ENCODE peak calls at places on chromosomes 12 and 14, in four cellular contexts. O, D, E and H are unnamed samples.

GRCh38 chr12:27109339-27110023 is 27.1 kb upstream of the C12orf71 start:
- DNase-seq in O (no peak), D (no peak), E (no peak), H (no peak)

GRCh38 chr14:55347040-55347439 is 64.6 kb downstream of the ATG14 start:
- DNase-seq in O (no peak), D (no peak), E (no peak), H (no peak)

GRCh38 chr12:105025890-105026289 is 39.8 kb downstream of the NOPCHAP1 start:
- DNase-seq in O (peak; percentile 79), D (no peak), E (no peak), H (no peak)

GRCh38 chr14:75198291-75198933 is 22.0 kb upstream of the TMED10 start:
- DNase-seq in O (no peak), D (no peak), E (no peak), H (no peak)

GRCh38 chr14:58746261-58746660 is 108.5 kb downstream of the DACT1 start:
- DNase-seq in O (peak; percentile 92), D (no peak), E (no peak), H (no peak)

GRCh38 chr14:36976571-36977023 is 195.8 kb downstream of the SLC25A21 start:
- DNase-seq in O (peak; percentile 37), D (no peak), E (no peak), H (peak; percentile 92)

GRCh38 chr12:48184549-48184922 is 1.1 kb downstream of the CCDC184 start:
- DNase-seq in O (no peak), D (no peak), E (no peak), H (no peak)

GRCh38 chr12:115638753-115639666 is 638.5 kb downstream of the MED13L start:
- DNase-seq in O (no peak), D (no peak), E (no peak), H (no peak)

GRCh38 chr12:104802198-104802597 is 155.9 kb downstream of the SLC41A2 start:
- DNase-seq in O (no peak), D (no peak), E (no peak), H (no peak)

GRCh38 chr14:34931206-34931605 is 51.6 kb upstream of the SRP54 start:
- DNase-seq in O (peak; percentile 11), D (no peak), E (peak; percentile 9), H (no peak)

GRCh38 chr12:77231548-77231947 is 166.2 kb upstream of the E2F7 start:
- DNase-seq in O (peak; percentile 55), D (no peak), E (no peak), H (no peak)

GRCh38 chr12:30188602-30189326 is 405.0 kb upstream of the TMTC1 start:
- DNase-seq in O (no peak), D (no peak), E (no peak), H (no peak)

GRCh38 chr12:46187023-46187422 is 81.8 kb downstream of the SLC38A1 start:
- DNase-seq in O (peak; percentile 93), D (no peak), E (no peak), H (no peak)

GRCh38 chr12:68259318-68259940 is 6.0 kb upstream of the IL22 start:
- DNase-seq in O (peak; percentile 92), D (no peak), E (peak; percentile 24), H (no peak)

GRCh38 chr14:22338381-22338780 is 250.6 kb downstream of the DAD1 start:
- DNase-seq in O (no peak), D (no peak), E (no peak), H (no peak)

GRCh38 chr12:105402366-105402765 is 71.9 kb downstream of the C12orf75 start:
- DNase-seq in O (no peak), D (no peak), E (no peak), H (no peak)

GRCh38 chr14:61584258-61584657 is 111.1 kb upstream of the HIF1A start:
- DNase-seq in O (peak; percentile 92), D (no peak), E (no peak), H (no peak)

GRCh38 chr14:64726585-64726890 is 22.3 kb downstream of the PLEKHG3 start:
- DNase-seq in O (peak; percentile 60), D (no peak), E (no peak), H (no peak)

GRCh38 chr14:46432516-46432915 is 219.1 kb downstream of the RPL10L start:
- DNase-seq in O (no peak), D (no peak), E (no peak), H (no peak)

GRCh38 chr12:124515981-124516380 is 51.4 kb downstream of the NCOR2 start:
- DNase-seq in O (no peak), D (no peak), E (no peak), H (no peak)

GRCh38 chr12:16281157-16281556 is 3.7 kb upstream of the SLC15A5 start:
- DNase-seq in O (no peak), D (no peak), E (no peak), H (no peak)

GRCh38 chr12:66596189-66596588 is 82.7 kb downstream of the GRIP1 start:
- DNase-seq in O (peak; percentile 7), D (no peak), E (no peak), H (no peak)

GRCh38 chr12:132437252-132438138 is 52.5 kb upstream of the FBRSL1 start:
- DNase-seq in O (no peak), D (no peak), E (no peak), H (no peak)

GRCh38 chr14:51651388-51652167 is at the start of gene FRMD6:
- DNase-seq in O (peak; percentile 90), D (peak; percentile 44), E (peak; percentile 26), H (peak; percentile 88)

GRCh38 chr12:91274886-91275285 is 92.3 kb upstream of the DCN start:
- DNase-seq in O (peak; percentile 84), D (no peak), E (no peak), H (no peak)

GRCh38 chr14:73728106-73729014 is 14.2 kb upstream of the PNMA1 start:
- DNase-seq in O (peak; percentile 63), D (peak; percentile 79), E (no peak), H (peak; percentile 89)

GRCh38 chr12:124386661-124387509 is 92.0 kb downstream of the RFLNA start:
- DNase-seq in O (no peak), D (no peak), E (no peak), H (no peak)

GRCh38 chr14:90505531-90505930 is 108.7 kb downstream of the CALM1 start:
- DNase-seq in O (no peak), D (no peak), E (no peak), H (no peak)

GRCh38 chr12:20631711-20632110 is 63.4 kb upstream of the SLCO1C1 start:
- DNase-seq in O (no peak), D (no peak), E (no peak), H (no peak)

GRCh38 chr12:112969547-112970306 is 8.6 kb upstream of the OAS2 start:
- DNase-seq in O (no peak), D (no peak), E (no peak), H (no peak)

GRCh38 chr14:96629558-96630222 is 127.5 kb downstream of the PAPOLA start:
- DNase-seq in O (no peak), D (no peak), E (no peak), H (no peak)

GRCh38 chr12:88944403-88944802 is 364.1 kb upstream of the KITLG start:
- DNase-seq in O (peak; percentile 60), D (no peak), E (no peak), H (no peak)

GRCh38 chr12:24232531-24232930 is 283.1 kb upstream of the SOX5 start:
- DNase-seq in O (no peak), D (no peak), E (no peak), H (no peak)

GRCh38 chr12:24228980-24229730 is 279.7 kb upstream of the SOX5 start:
- DNase-seq in O (peak; percentile 28), D (no peak), E (no peak), H (no peak)

GRCh38 chr12:24231298-24231697 is 281.8 kb upstream of the SOX5 start:
- DNase-seq in O (no peak), D (no peak), E (peak; percentile 32), H (no peak)

GRCh38 chr12:24228371-24228770 is 278.9 kb upstream of the SOX5 start:
- DNase-seq in O (no peak), D (no peak), E (no peak), H (no peak)

DNA sequence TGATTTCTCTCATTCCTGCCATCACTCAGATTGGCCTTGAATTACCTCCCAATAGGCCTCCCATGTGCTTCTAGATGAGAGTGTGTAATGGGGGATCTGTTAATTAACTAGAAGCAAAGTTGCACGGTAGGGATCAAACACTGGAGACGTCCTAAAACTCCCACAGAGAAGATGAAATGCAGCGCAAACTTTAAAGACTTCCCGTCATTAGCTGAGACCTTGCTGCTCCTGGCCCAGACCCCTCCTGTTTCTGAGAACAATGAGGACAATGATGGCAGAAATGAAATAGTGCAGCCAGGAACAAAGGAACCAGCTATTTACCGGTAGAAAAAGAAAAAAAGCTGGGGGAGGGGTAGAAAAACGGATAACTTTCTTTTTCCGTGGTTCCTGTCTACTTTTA is 280.6 kb upstream of the SOX5 start:
- DNase-seq in O (no peak), D (no peak), E (no peak), H (no peak)
- TF ChIP-seq CHD1 in O (no peak), D (no peak), E (no peak), H (no peak)

DNA sequence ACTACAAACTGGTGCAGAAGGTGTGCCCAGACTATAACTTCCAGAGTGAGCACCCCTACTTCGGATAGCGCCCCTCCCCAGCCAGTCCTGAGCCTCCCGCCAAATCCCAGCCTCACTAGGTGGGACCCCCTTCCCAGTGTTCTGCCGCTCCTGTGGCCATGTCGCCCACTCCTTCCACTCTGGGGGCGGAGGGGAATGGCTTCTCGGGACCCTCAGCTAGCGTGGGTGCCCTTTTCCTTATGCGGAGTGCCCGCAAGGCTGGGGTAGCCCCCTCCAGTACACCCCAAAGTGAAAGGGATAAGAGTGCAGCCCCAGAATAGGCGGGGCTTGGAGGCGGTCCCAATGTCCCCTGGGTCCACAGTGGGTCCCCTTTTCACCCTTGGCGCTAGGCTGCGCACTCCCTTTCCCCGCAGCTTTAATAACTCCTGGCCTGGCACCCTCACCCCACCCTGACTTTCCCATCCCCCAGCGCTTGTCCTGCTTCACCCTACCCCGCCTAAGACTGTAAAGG is 3.8 kb upstream of the SHMT2 start:
- DNase-seq in O (no peak), D (no peak), E (no peak), H (no peak)
- TF ChIP-seq CHD1 in O (no peak), D (no peak), E (no peak), H (no peak)

GRCh38 chr12:18008642-18009041 is 81.4 kb downstream of the RERGL start:
- DNase-seq in O (no peak), D (no peak), E (no peak), H (no peak)
- TF ChIP-seq CHD1 in O (no peak), D (no peak), E (no peak), H (no peak)

GRCh38 chr12:51972849-51973273 is 21.4 kb downstream of the ACVR1B start:
- DNase-seq in O (peak; percentile 73), D (no peak), E (no peak), H (peak; percentile 48)
- TF ChIP-seq CHD1 in O (peak; percentile 44), D (no peak), E (no peak), H (no peak)

DNA sequence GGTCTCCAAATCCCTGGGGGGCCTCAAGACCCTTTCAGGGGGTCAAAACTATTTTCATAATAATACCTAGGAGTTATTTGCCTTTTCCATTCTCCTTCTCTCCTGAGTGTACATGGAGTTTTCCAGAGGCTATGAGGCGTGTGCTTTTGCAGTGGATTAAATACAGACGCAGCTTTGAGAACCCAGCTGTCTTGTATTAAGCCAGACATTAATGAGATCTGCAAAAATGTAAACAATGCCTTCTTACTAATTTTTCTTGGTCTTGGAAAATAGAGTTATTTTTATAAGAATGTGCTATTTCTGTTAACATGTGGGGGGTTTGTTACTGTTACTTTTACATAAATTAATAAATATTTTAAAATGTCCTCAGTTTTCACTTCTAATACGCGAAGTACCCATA is 68.6 kb downstream of the SLC25A47 start:
- DNase-seq in O (peak; percentile 67), D (no peak), E (no peak), H (no peak)
- TF ChIP-seq CHD1 in O (no peak), D (no peak), E (no peak), H (no peak)

GRCh38 chr12:4701383-4701782 is 18.8 kb upstream of the GALNT8 start:
- DNase-seq in O (peak; percentile 4), D (no peak), E (no peak), H (no peak)
- TF ChIP-seq CHD1 in O (no peak), D (no peak), E (no peak), H (no peak)